ENCODE peak calls at places on chromosome 9, in eight cellular contexts. One of them, this sample, is unnamed.

GRCh38 chr9:88810826-88811225 is 180.4 kb upstream of the S1PR3 start:
- DNase-seq in suprapubic skin: no peak
- DNase-seq in astrocyte of the spinal cord: no peak
- DNase-seq in GM12865: no peak
- DNase-seq in activated CD8-positive, alpha-beta T cell treated with anti-CD3 and anti-CD28 coated beads for 36 hours: no peak
- DNase-seq in GM06990: no peak
- DNase-seq in LNCaP clone FGC: no peak
- DNase-seq in psoas muscle: no peak
- DNase-seq in this sample: no peak

GRCh38 chr9:120730661-120731514 is 16.6 kb upstream of the MEGF9 start:
- DNase-seq in suprapubic skin: no peak
- DNase-seq in astrocyte of the spinal cord: peak; percentile 93
- DNase-seq in GM12865: peak; percentile 57
- DNase-seq in activated CD8-positive, alpha-beta T cell treated with anti-CD3 and anti-CD28 coated beads for 36 hours: no peak
- DNase-seq in GM06990: no peak
- DNase-seq in LNCaP clone FGC: peak; percentile 46
- DNase-seq in psoas muscle: no peak
- DNase-seq in this sample: peak; percentile 97

GRCh38 chr9:117714282-117714681 is 10.1 kb downstream of the TLR4 start:
- DNase-seq in suprapubic skin: no peak
- DNase-seq in astrocyte of the spinal cord: no peak
- DNase-seq in GM12865: peak; percentile 23
- DNase-seq in activated CD8-positive, alpha-beta T cell treated with anti-CD3 and anti-CD28 coated beads for 36 hours: no peak
- DNase-seq in GM06990: no peak
- DNase-seq in LNCaP clone FGC: no peak
- DNase-seq in psoas muscle: no peak
- DNase-seq in this sample: no peak

GRCh38 chr9:135198889-135199288 is 111.4 kb downstream of the OLFM1 start:
- DNase-seq in suprapubic skin: no peak
- DNase-seq in astrocyte of the spinal cord: no peak
- DNase-seq in GM12865: no peak
- DNase-seq in activated CD8-positive, alpha-beta T cell treated with anti-CD3 and anti-CD28 coated beads for 36 hours: no peak
- DNase-seq in GM06990: no peak
- DNase-seq in LNCaP clone FGC: no peak
- DNase-seq in psoas muscle: no peak
- DNase-seq in this sample: no peak

GRCh38 chr9:78296208-78296892 is 575 bp upstream of the PSAT1 start:
- DNase-seq in suprapubic skin: no peak
- DNase-seq in astrocyte of the spinal cord: peak; percentile 68
- DNase-seq in GM12865: peak; percentile 6
- DNase-seq in activated CD8-positive, alpha-beta T cell treated with anti-CD3 and anti-CD28 coated beads for 36 hours: peak; percentile 33
- DNase-seq in GM06990: peak; percentile 27
- DNase-seq in LNCaP clone FGC: peak; percentile 82
- DNase-seq in psoas muscle: peak; percentile 55
- DNase-seq in this sample: peak; percentile 57

GRCh38 chr9:73011346-73011745 is 58.5 kb upstream of the ALDH1A1 start:
- DNase-seq in suprapubic skin: no peak
- DNase-seq in astrocyte of the spinal cord: peak; percentile 1
- DNase-seq in GM12865: no peak
- DNase-seq in activated CD8-positive, alpha-beta T cell treated with anti-CD3 and anti-CD28 coated beads for 36 hours: no peak
- DNase-seq in GM06990: no peak
- DNase-seq in LNCaP clone FGC: no peak
- DNase-seq in psoas muscle: no peak
- DNase-seq in this sample: peak; percentile 89

GRCh38 chr9:120571443-120572257 is 8.3 kb downstream of the CDK5RAP2 start:
- DNase-seq in suprapubic skin: no peak
- DNase-seq in astrocyte of the spinal cord: peak; percentile 88
- DNase-seq in GM12865: no peak
- DNase-seq in activated CD8-positive, alpha-beta T cell treated with anti-CD3 and anti-CD28 coated beads for 36 hours: no peak
- DNase-seq in GM06990: no peak
- DNase-seq in LNCaP clone FGC: peak; percentile 98
- DNase-seq in psoas muscle: peak; percentile 87
- DNase-seq in this sample: peak; percentile 90

GRCh38 chr9:99285965-99286364 is 63.9 kb downstream of the SEC61B start:
- DNase-seq in suprapubic skin: no peak
- DNase-seq in astrocyte of the spinal cord: no peak
- DNase-seq in GM12865: no peak
- DNase-seq in activated CD8-positive, alpha-beta T cell treated with anti-CD3 and anti-CD28 coated beads for 36 hours: no peak
- DNase-seq in GM06990: no peak
- DNase-seq in LNCaP clone FGC: no peak
- DNase-seq in psoas muscle: no peak
- DNase-seq in this sample: no peak

GRCh38 chr9:129131300-129132145 is 20.3 kb downstream of the PTPA start:
- DNase-seq in suprapubic skin: peak; percentile 88
- DNase-seq in astrocyte of the spinal cord: peak; percentile 56
- DNase-seq in GM12865: peak; percentile 81
- DNase-seq in activated CD8-positive, alpha-beta T cell treated with anti-CD3 and anti-CD28 coated beads for 36 hours: peak; percentile 89
- DNase-seq in GM06990: peak; percentile 74
- DNase-seq in LNCaP clone FGC: no peak
- DNase-seq in psoas muscle: peak; percentile 89
- DNase-seq in this sample: peak; percentile 73

GRCh38 chr9:86340356-86341006 is 13.7 kb downstream of the TUT7 start:
- DNase-seq in suprapubic skin: no peak
- DNase-seq in astrocyte of the spinal cord: no peak
- DNase-seq in GM12865: no peak
- DNase-seq in activated CD8-positive, alpha-beta T cell treated with anti-CD3 and anti-CD28 coated beads for 36 hours: no peak
- DNase-seq in GM06990: no peak
- DNase-seq in LNCaP clone FGC: no peak
- DNase-seq in psoas muscle: no peak
- DNase-seq in this sample: no peak

GRCh38 chr9:78397045-78397843 is 100.3 kb downstream of the PSAT1 start:
- DNase-seq in suprapubic skin: no peak
- DNase-seq in astrocyte of the spinal cord: no peak
- DNase-seq in GM12865: no peak
- DNase-seq in activated CD8-positive, alpha-beta T cell treated with anti-CD3 and anti-CD28 coated beads for 36 hours: no peak
- DNase-seq in GM06990: no peak
- DNase-seq in LNCaP clone FGC: no peak
- DNase-seq in psoas muscle: no peak
- DNase-seq in this sample: no peak

GRCh38 chr9:33132249-33132772 is 34.8 kb downstream of the B4GALT1 start:
- DNase-seq in suprapubic skin: peak; percentile 49
- DNase-seq in astrocyte of the spinal cord: peak; percentile 65
- DNase-seq in GM12865: no peak
- DNase-seq in activated CD8-positive, alpha-beta T cell treated with anti-CD3 and anti-CD28 coated beads for 36 hours: no peak
- DNase-seq in GM06990: no peak
- DNase-seq in LNCaP clone FGC: no peak
- DNase-seq in psoas muscle: no peak
- DNase-seq in this sample: peak; percentile 80

GRCh38 chr9:306907-307306 is 92.2 kb downstream of the DOCK8 start:
- DNase-seq in suprapubic skin: no peak
- DNase-seq in astrocyte of the spinal cord: no peak
- DNase-seq in GM12865: peak; percentile 46
- DNase-seq in activated CD8-positive, alpha-beta T cell treated with anti-CD3 and anti-CD28 coated beads for 36 hours: peak; percentile 16
- DNase-seq in GM06990: no peak
- DNase-seq in LNCaP clone FGC: no peak
- DNase-seq in psoas muscle: no peak
- DNase-seq in this sample: no peak

GRCh38 chr9:129007766-129008468 is 20.2 kb downstream of the SH3GLB2 start:
- DNase-seq in suprapubic skin: no peak
- DNase-seq in astrocyte of the spinal cord: no peak
- DNase-seq in GM12865: no peak
- DNase-seq in activated CD8-positive, alpha-beta T cell treated with anti-CD3 and anti-CD28 coated beads for 36 hours: no peak
- DNase-seq in GM06990: no peak
- DNase-seq in LNCaP clone FGC: no peak
- DNase-seq in psoas muscle: peak; percentile 42
- DNase-seq in this sample: no peak

GRCh38 chr9:134057751-134058701 is 9.8 kb downstream of the BRD3 start:
- DNase-seq in suprapubic skin: peak; percentile 53
- DNase-seq in astrocyte of the spinal cord: no peak
- DNase-seq in GM12865: no peak
- DNase-seq in activated CD8-positive, alpha-beta T cell treated with anti-CD3 and anti-CD28 coated beads for 36 hours: no peak
- DNase-seq in GM06990: no peak
- DNase-seq in LNCaP clone FGC: no peak
- DNase-seq in psoas muscle: peak; percentile 51
- DNase-seq in this sample: no peak

GRCh38 chr9:129442791-129443511 is 177.9 kb downstream of the C9orf50 start:
- DNase-seq in suprapubic skin: no peak
- DNase-seq in astrocyte of the spinal cord: no peak
- DNase-seq in GM12865: no peak
- DNase-seq in activated CD8-positive, alpha-beta T cell treated with anti-CD3 and anti-CD28 coated beads for 36 hours: no peak
- DNase-seq in GM06990: no peak
- DNase-seq in LNCaP clone FGC: no peak
- DNase-seq in psoas muscle: no peak
- DNase-seq in this sample: no peak

GRCh38 chr9:116020801-116021200 is 132.8 kb upstream of the PAPPA start:
- DNase-seq in suprapubic skin: no peak
- DNase-seq in astrocyte of the spinal cord: no peak
- DNase-seq in GM12865: no peak
- DNase-seq in activated CD8-positive, alpha-beta T cell treated with anti-CD3 and anti-CD28 coated beads for 36 hours: no peak
- DNase-seq in GM06990: no peak
- DNase-seq in LNCaP clone FGC: no peak
- DNase-seq in psoas muscle: no peak
- DNase-seq in this sample: no peak

GRCh38 chr9:121556580-121556979 is 56.9 kb upstream of the GGTA1 start:
- DNase-seq in suprapubic skin: no peak
- DNase-seq in astrocyte of the spinal cord: peak; percentile 97
- DNase-seq in GM12865: no peak
- DNase-seq in activated CD8-positive, alpha-beta T cell treated with anti-CD3 and anti-CD28 coated beads for 36 hours: no peak
- DNase-seq in GM06990: no peak
- DNase-seq in LNCaP clone FGC: peak; percentile 77
- DNase-seq in psoas muscle: no peak
- DNase-seq in this sample: peak; percentile 96

GRCh38 chr9:3893519-3893918 is 367.7 kb upstream of the RFX3 start:
- DNase-seq in suprapubic skin: no peak
- DNase-seq in astrocyte of the spinal cord: no peak
- DNase-seq in GM12865: no peak
- DNase-seq in activated CD8-positive, alpha-beta T cell treated with anti-CD3 and anti-CD28 coated beads for 36 hours: no peak
- DNase-seq in GM06990: no peak
- DNase-seq in LNCaP clone FGC: no peak
- DNase-seq in psoas muscle: no peak
- DNase-seq in this sample: no peak

GRCh38 chr9:89996106-89996505 is 391.3 kb downstream of the GADD45G start:
- DNase-seq in suprapubic skin: no peak
- DNase-seq in astrocyte of the spinal cord: no peak
- DNase-seq in GM12865: no peak
- DNase-seq in activated CD8-positive, alpha-beta T cell treated with anti-CD3 and anti-CD28 coated beads for 36 hours: no peak
- DNase-seq in GM06990: no peak
- DNase-seq in LNCaP clone FGC: no peak
- DNase-seq in psoas muscle: no peak
- DNase-seq in this sample: no peak

GRCh38 chr9:37197158-37198033 is 77.0 kb downstream of the ZCCHC7 start:
- DNase-seq in suprapubic skin: no peak
- DNase-seq in astrocyte of the spinal cord: no peak
- DNase-seq in GM12865: peak; percentile 70
- DNase-seq in activated CD8-positive, alpha-beta T cell treated with anti-CD3 and anti-CD28 coated beads for 36 hours: peak; percentile 13
- DNase-seq in GM06990: peak; percentile 71
- DNase-seq in LNCaP clone FGC: no peak
- DNase-seq in psoas muscle: no peak
- DNase-seq in this sample: peak; percentile 46

GRCh38 chr9:112731971-112732370 is 14.1 kb upstream of the INIP start:
- DNase-seq in suprapubic skin: no peak
- DNase-seq in astrocyte of the spinal cord: no peak
- DNase-seq in GM12865: no peak
- DNase-seq in activated CD8-positive, alpha-beta T cell treated with anti-CD3 and anti-CD28 coated beads for 36 hours: no peak
- DNase-seq in GM06990: no peak
- DNase-seq in LNCaP clone FGC: no peak
- DNase-seq in psoas muscle: no peak
- DNase-seq in this sample: no peak

GRCh38 chr9:118038713-118039112 is 334.5 kb downstream of the TLR4 start:
- DNase-seq in suprapubic skin: no peak
- DNase-seq in astrocyte of the spinal cord: no peak
- DNase-seq in GM12865: no peak
- DNase-seq in activated CD8-positive, alpha-beta T cell treated with anti-CD3 and anti-CD28 coated beads for 36 hours: no peak
- DNase-seq in GM06990: no peak
- DNase-seq in LNCaP clone FGC: no peak
- DNase-seq in psoas muscle: no peak
- DNase-seq in this sample: no peak

GRCh38 chr9:115691686-115692085 is 461.9 kb upstream of the PAPPA start:
- DNase-seq in suprapubic skin: no peak
- DNase-seq in astrocyte of the spinal cord: peak; percentile 71
- DNase-seq in GM12865: no peak
- DNase-seq in activated CD8-positive, alpha-beta T cell treated with anti-CD3 and anti-CD28 coated beads for 36 hours: no peak
- DNase-seq in GM06990: no peak
- DNase-seq in LNCaP clone FGC: no peak
- DNase-seq in psoas muscle: no peak
- DNase-seq in this sample: peak; percentile 83

DNA sequence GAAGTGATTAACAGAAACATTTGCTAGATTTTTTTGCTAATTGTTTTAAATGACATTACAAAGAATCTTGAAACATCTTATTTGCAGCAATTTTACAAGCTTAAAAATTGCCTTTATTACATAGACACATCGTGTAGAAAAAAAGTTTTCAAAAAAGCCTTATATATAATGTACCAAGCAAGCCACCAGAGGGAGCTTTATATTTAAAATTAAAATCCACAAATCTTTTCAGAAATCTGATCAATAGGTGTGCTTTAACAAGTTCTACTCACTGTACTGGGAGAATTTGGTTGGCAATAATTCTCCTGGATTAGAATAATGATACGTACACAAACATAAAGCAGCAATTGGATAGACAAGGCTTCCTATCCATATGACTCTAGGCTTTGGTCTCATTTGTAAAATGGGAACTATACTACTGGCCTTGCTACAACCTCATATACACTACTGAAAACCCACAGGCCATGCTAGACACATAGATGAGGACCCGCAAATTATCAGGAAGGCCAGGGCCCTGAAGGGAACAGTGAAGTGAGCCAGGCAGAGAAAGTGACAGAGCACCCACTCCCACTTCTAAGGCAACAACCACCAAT is 4.8 kb downstream of the PSMB7 start:
- DNase-seq in suprapubic skin: no peak
- DNase-seq in astrocyte of the spinal cord: peak; percentile 33
- DNase-seq in GM12865: no peak
- DNase-seq in activated CD8-positive, alpha-beta T cell treated with anti-CD3 and anti-CD28 coated beads for 36 hours: no peak
- DNase-seq in GM06990: no peak
- DNase-seq in LNCaP clone FGC: no peak
- DNase-seq in psoas muscle: no peak
- DNase-seq in this sample: peak; percentile 43
- TF ChIP-seq CTCF in suprapubic skin: no peak
- TF ChIP-seq CTCF in astrocyte of the spinal cord: no peak
- TF ChIP-seq CTCF in GM12865: no peak
- TF ChIP-seq CTCF in activated CD8-positive, alpha-beta T cell treated with anti-CD3 and anti-CD28 coated beads for 36 hours: peak; percentile 67
- TF ChIP-seq CTCF in GM06990: peak; percentile 30
- TF ChIP-seq CTCF in LNCaP clone FGC: peak; percentile 10
- TF ChIP-seq CTCF in psoas muscle: peak; percentile 29
- TF ChIP-seq CTCF in this sample: peak; percentile 42

GRCh38 chr9:34987160-34988040 is 2.1 kb upstream of the DNAJB5 start:
- DNase-seq in suprapubic skin: no peak
- DNase-seq in astrocyte of the spinal cord: no peak
- DNase-seq in GM12865: no peak
- DNase-seq in activated CD8-positive, alpha-beta T cell treated with anti-CD3 and anti-CD28 coated beads for 36 hours: peak; percentile 58
- DNase-seq in GM06990: no peak
- DNase-seq in LNCaP clone FGC: no peak
- DNase-seq in psoas muscle: no peak
- DNase-seq in this sample: no peak
- TF ChIP-seq CTCF in suprapubic skin: no peak
- TF ChIP-seq CTCF in astrocyte of the spinal cord: no peak
- TF ChIP-seq CTCF in GM12865: no peak
- TF ChIP-seq CTCF in activated CD8-positive, alpha-beta T cell treated with anti-CD3 and anti-CD28 coated beads for 36 hours: no peak
- TF ChIP-seq CTCF in GM06990: no peak
- TF ChIP-seq CTCF in LNCaP clone FGC: no peak
- TF ChIP-seq CTCF in psoas muscle: no peak
- TF ChIP-seq CTCF in this sample: no peak

GRCh38 chr9:19440823-19441580 is 32.2 kb downstream of the ACER2 start:
- DNase-seq in suprapubic skin: no peak
- DNase-seq in astrocyte of the spinal cord: no peak
- DNase-seq in GM12865: no peak
- DNase-seq in activated CD8-positive, alpha-beta T cell treated with anti-CD3 and anti-CD28 coated beads for 36 hours: no peak
- DNase-seq in GM06990: no peak
- DNase-seq in LNCaP clone FGC: no peak
- DNase-seq in psoas muscle: no peak
- DNase-seq in this sample: peak; percentile 54
- TF ChIP-seq CTCF in suprapubic skin: no peak
- TF ChIP-seq CTCF in astrocyte of the spinal cord: no peak
- TF ChIP-seq CTCF in GM12865: no peak
- TF ChIP-seq CTCF in activated CD8-positive, alpha-beta T cell treated with anti-CD3 and anti-CD28 coated beads for 36 hours: no peak
- TF ChIP-seq CTCF in GM06990: no peak
- TF ChIP-seq CTCF in LNCaP clone FGC: no peak
- TF ChIP-seq CTCF in psoas muscle: no peak
- TF ChIP-seq CTCF in this sample: no peak

GRCh38 chr9:124764774-124765438 is 6.2 kb downstream of the NR6A1 start:
- DNase-seq in suprapubic skin: no peak
- DNase-seq in astrocyte of the spinal cord: no peak
- DNase-seq in GM12865: peak; percentile 73
- DNase-seq in activated CD8-positive, alpha-beta T cell treated with anti-CD3 and anti-CD28 coated beads for 36 hours: no peak
- DNase-seq in GM06990: no peak
- DNase-seq in LNCaP clone FGC: no peak
- DNase-seq in psoas muscle: no peak
- DNase-seq in this sample: peak; percentile 39
- TF ChIP-seq CTCF in suprapubic skin: no peak
- TF ChIP-seq CTCF in astrocyte of the spinal cord: peak; percentile 41
- TF ChIP-seq CTCF in GM12865: peak; percentile 27
- TF ChIP-seq CTCF in activated CD8-positive, alpha-beta T cell treated with anti-CD3 and anti-CD28 coated beads for 36 hours: no peak
- TF ChIP-seq CTCF in GM06990: peak; percentile 39
- TF ChIP-seq CTCF in LNCaP clone FGC: peak; percentile 46
- TF ChIP-seq CTCF in psoas muscle: no peak
- TF ChIP-seq CTCF in this sample: peak; percentile 30